ENCODE peak calls at places on chromosomes 11 and 22, in five cellular contexts. One of them, this sample, is unnamed.

GRCh38 chr11:105670811-105671210 is 60.9 kb downstream of the GRIA4 start:
- DNase-seq in heart left ventricle: no peak
- DNase-seq in colonic mucosa: no peak
- DNase-seq in psoas muscle: no peak
- DNase-seq in IMR-90: peak
- DNase-seq in this sample: no peak

GRCh38 chr22:22386602-22387385 is 121.7 kb downstream of the ZNF280B start:
- DNase-seq in heart left ventricle: no peak
- DNase-seq in psoas muscle: no peak
- DNase-seq in IMR-90: no peak
- DNase-seq in colonic mucosa: no peak
- DNase-seq in this sample: no peak

GRCh38 chr11:2777871-2778629 is 78.3 kb upstream of the KCNQ1OT1 start:
- DNase-seq in colonic mucosa: peak
- DNase-seq in IMR-90: no peak
- DNase-seq in psoas muscle: peak
- DNase-seq in heart left ventricle: peak
- DNase-seq in this sample: no peak

GRCh38 chr11:71489311-71490043 is 36.5 kb downstream of the NADSYN1 start:
- DNase-seq in IMR-90: peak
- DNase-seq in psoas muscle: no peak
- DNase-seq in colonic mucosa: no peak
- DNase-seq in heart left ventricle: no peak
- DNase-seq in this sample: peak

GRCh38 chr11:19992162-19992561 is 168.1 kb downstream of the DBX1 start:
- DNase-seq in IMR-90: no peak
- DNase-seq in heart left ventricle: no peak
- DNase-seq in colonic mucosa: no peak
- DNase-seq in psoas muscle: no peak
- DNase-seq in this sample: no peak

GRCh38 chr11:60777572-60777971 is 7.6 kb upstream of the MS4A10 start:
- DNase-seq in psoas muscle: no peak
- DNase-seq in colonic mucosa: no peak
- DNase-seq in IMR-90: peak
- DNase-seq in heart left ventricle: no peak
- DNase-seq in this sample: peak

GRCh38 chr11:104798794-104799193 is 99.5 kb downstream of the CASP12 start:
- DNase-seq in psoas muscle: no peak
- DNase-seq in IMR-90: no peak
- DNase-seq in colonic mucosa: no peak
- DNase-seq in heart left ventricle: no peak
- DNase-seq in this sample: no peak

GRCh38 chr11:22780914-22781593 is 48.5 kb downstream of the SVIP start:
- DNase-seq in IMR-90: no peak
- DNase-seq in colonic mucosa: no peak
- DNase-seq in psoas muscle: no peak
- DNase-seq in heart left ventricle: no peak
- DNase-seq in this sample: no peak

GRCh38 chr22:40588726-40589125 is 47.8 kb downstream of the MRTFA start:
- DNase-seq in colonic mucosa: no peak
- DNase-seq in psoas muscle: no peak
- DNase-seq in IMR-90: peak
- DNase-seq in heart left ventricle: no peak
- DNase-seq in this sample: peak

GRCh38 chr11:17760102-17761029 is 25.8 kb downstream of the KCNC1 start:
- DNase-seq in IMR-90: peak
- DNase-seq in psoas muscle: peak
- DNase-seq in colonic mucosa: peak
- DNase-seq in heart left ventricle: peak
- DNase-seq in this sample: peak

GRCh38 chr22:50470491-50470890 is 4.3 kb downstream of the SBF1 start:
- DNase-seq in psoas muscle: no peak
- DNase-seq in IMR-90: no peak
- DNase-seq in heart left ventricle: no peak
- DNase-seq in colonic mucosa: peak
- DNase-seq in this sample: no peak

GRCh38 chr11:60756307-60757032 is at the start of gene MS4A15:
- DNase-seq in psoas muscle: no peak
- DNase-seq in heart left ventricle: no peak
- DNase-seq in IMR-90: no peak
- DNase-seq in colonic mucosa: no peak
- DNase-seq in this sample: peak

GRCh38 chr22:41636467-41636866 is 15.4 kb downstream of the XRCC6 start:
- DNase-seq in colonic mucosa: no peak
- DNase-seq in heart left ventricle: no peak
- DNase-seq in psoas muscle: peak
- DNase-seq in IMR-90: peak
- DNase-seq in this sample: peak

GRCh38 chr11:126790550-126790981 is 210.0 kb downstream of the KIRREL3 start:
- DNase-seq in psoas muscle: no peak
- DNase-seq in IMR-90: peak
- DNase-seq in heart left ventricle: no peak
- DNase-seq in colonic mucosa: no peak
- DNase-seq in this sample: peak

GRCh38 chr22:17965538-17966402 is 58.6 kb downstream of the MICAL3 start:
- DNase-seq in psoas muscle: no peak
- DNase-seq in IMR-90: no peak
- DNase-seq in colonic mucosa: no peak
- DNase-seq in heart left ventricle: no peak
- DNase-seq in this sample: no peak

GRCh38 chr11:11992257-11992690 is 16.2 kb downstream of the DKK3 start:
- DNase-seq in psoas muscle: no peak
- DNase-seq in IMR-90: no peak
- DNase-seq in heart left ventricle: no peak
- DNase-seq in colonic mucosa: no peak
- DNase-seq in this sample: no peak

GRCh38 chr22:45757068-45757467 is 85.4 kb downstream of the ATXN10 start:
- DNase-seq in psoas muscle: no peak
- DNase-seq in IMR-90: peak
- DNase-seq in heart left ventricle: no peak
- DNase-seq in colonic mucosa: no peak
- DNase-seq in this sample: no peak

GRCh38 chr11:103961010-103961409 is 75.4 kb upstream of the DDI1 start:
- DNase-seq in psoas muscle: no peak
- DNase-seq in colonic mucosa: no peak
- DNase-seq in IMR-90: peak
- DNase-seq in heart left ventricle: no peak
- DNase-seq in this sample: no peak

GRCh38 chr11:975824-976223 is 50.2 kb downstream of the AP2A2 start:
- DNase-seq in IMR-90: peak
- DNase-seq in heart left ventricle: no peak
- DNase-seq in colonic mucosa: no peak
- DNase-seq in psoas muscle: no peak
- DNase-seq in this sample: peak
- TF ChIP-seq CTCF in IMR-90: peak
- TF ChIP-seq CTCF in heart left ventricle: peak
- TF ChIP-seq CTCF in colonic mucosa: no peak
- TF ChIP-seq CTCF in psoas muscle: no peak
- TF ChIP-seq CTCF in this sample: peak

GRCh38 chr11:114074546-114075342 is 15.2 kb downstream of the ZBTB16 start:
- DNase-seq in colonic mucosa: no peak
- DNase-seq in psoas muscle: peak
- DNase-seq in heart left ventricle: no peak
- DNase-seq in IMR-90: no peak
- DNase-seq in this sample: no peak
- H3K4me3 ChIP-seq in colonic mucosa: no peak
- H3K4me3 ChIP-seq in psoas muscle: peak
- H3K4me3 ChIP-seq in heart left ventricle: no peak
- H3K4me3 ChIP-seq in IMR-90: no peak
- H3K4me3 ChIP-seq in this sample: no peak

GRCh38 chr22:29319072-29319471 is 3.6 kb upstream of the RASL10A start:
- DNase-seq in IMR-90: no peak
- DNase-seq in colonic mucosa: no peak
- DNase-seq in heart left ventricle: no peak
- DNase-seq in psoas muscle: no peak
- DNase-seq in this sample: no peak

GRCh38 chr22:29316429-29316828 is 932 bp upstream of the RASL10A start:
- DNase-seq in IMR-90: no peak
- DNase-seq in psoas muscle: peak
- DNase-seq in colonic mucosa: no peak
- DNase-seq in heart left ventricle: peak
- DNase-seq in this sample: no peak

GRCh38 chr22:29325356-29325755 is 9.9 kb upstream of the RASL10A start:
- DNase-seq in psoas muscle: no peak
- DNase-seq in IMR-90: no peak
- DNase-seq in heart left ventricle: no peak
- DNase-seq in colonic mucosa: no peak
- DNase-seq in this sample: no peak

GRCh38 chr22:29315286-29316195 is at the start of gene RASL10A:
- DNase-seq in colonic mucosa: no peak
- DNase-seq in psoas muscle: peak
- DNase-seq in heart left ventricle: peak
- DNase-seq in IMR-90: no peak
- DNase-seq in this sample: no peak

GRCh38 chr22:29320546-29320945 is 5.0 kb upstream of the RASL10A start:
- DNase-seq in psoas muscle: no peak
- DNase-seq in heart left ventricle: no peak
- DNase-seq in IMR-90: no peak
- DNase-seq in colonic mucosa: no peak
- DNase-seq in this sample: no peak
- TF ChIP-seq CTCF in psoas muscle: no peak
- TF ChIP-seq CTCF in heart left ventricle: peak
- TF ChIP-seq CTCF in IMR-90: peak
- TF ChIP-seq CTCF in colonic mucosa: no peak
- TF ChIP-seq CTCF in this sample: peak

GRCh38 chr11:65003282-65003681 is 6.5 kb upstream of the BATF2 start:
- DNase-seq in colonic mucosa: no peak
- DNase-seq in psoas muscle: no peak
- DNase-seq in heart left ventricle: no peak
- DNase-seq in IMR-90: peak
- DNase-seq in this sample: peak
- H3K4me3 ChIP-seq in colonic mucosa: no peak
- H3K4me3 ChIP-seq in psoas muscle: no peak
- H3K4me3 ChIP-seq in heart left ventricle: no peak
- H3K4me3 ChIP-seq in IMR-90: no peak
- H3K4me3 ChIP-seq in this sample: no peak

GRCh38 chr11:35461917-35462316 is 42.6 kb upstream of the SLC1A2 start:
- DNase-seq in heart left ventricle: no peak
- DNase-seq in colonic mucosa: no peak
- DNase-seq in IMR-90: no peak
- DNase-seq in psoas muscle: no peak
- DNase-seq in this sample: no peak
- TF ChIP-seq CTCF in heart left ventricle: no peak
- TF ChIP-seq CTCF in colonic mucosa: no peak
- TF ChIP-seq CTCF in IMR-90: no peak
- TF ChIP-seq CTCF in psoas muscle: no peak
- TF ChIP-seq CTCF in this sample: no peak

DNA sequence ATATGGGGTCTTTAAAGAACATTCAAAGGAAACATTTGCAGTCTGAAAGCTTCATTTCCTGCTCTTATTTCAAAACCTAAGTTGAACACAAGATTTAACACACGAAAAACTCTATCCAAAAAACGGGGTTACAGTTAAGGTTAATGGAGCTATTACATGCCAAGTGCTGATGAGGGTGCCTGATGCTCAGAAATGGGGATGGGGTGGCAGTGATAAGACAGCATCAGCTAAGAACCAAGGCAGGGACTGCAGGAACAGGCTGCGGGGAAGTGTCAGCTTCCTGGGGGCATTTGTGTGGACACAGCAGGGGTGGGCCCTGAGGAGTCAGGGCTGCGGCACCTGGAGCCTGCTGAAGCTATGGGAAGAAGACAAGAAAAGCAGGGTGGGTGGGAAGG is 12.2 kb downstream of the DGCR2 start:
- DNase-seq in heart left ventricle: no peak
- DNase-seq in psoas muscle: no peak
- DNase-seq in IMR-90: no peak
- DNase-seq in colonic mucosa: no peak
- DNase-seq in this sample: no peak
- H3K4me3 ChIP-seq in heart left ventricle: no peak
- H3K4me3 ChIP-seq in psoas muscle: peak
- H3K4me3 ChIP-seq in IMR-90: no peak
- H3K4me3 ChIP-seq in colonic mucosa: no peak
- H3K4me3 ChIP-seq in this sample: no peak